ENCODE peak calls at places on chromosomes 13 and 19, in six cellular contexts. I is thyroid gland, M is HCT116, A is thoracic aorta, G is uterus, U is body of pancreas. S is an unnamed sample. For H3K36me3, the result is how much of the 10 kb centered on the place peaks cover.

GRCh38 chr19:8506402-8506957 is 4.0 kb upstream of the PRAM1 start:
- DNase-seq in I (peak), M (no peak), A (no peak), G (peak), U (peak), S (no peak)

GRCh38 chr19:411723-412355 is 2.9 kb upstream of the C2CD4C start:
- DNase-seq in I (peak), M (no peak), A (no peak), G (no peak), U (peak), S (no peak)

GRCh38 chr19:1407662-1408299 is 395 bp downstream of the DAZAP1 start:
- DNase-seq in I (no peak), M (no peak), A (no peak), G (no peak), U (no peak), S (no peak)

GRCh38 chr13:75359266-75359665 is 122.7 kb downstream of the TBC1D4 start:
- DNase-seq in I (no peak), M (peak), A (no peak), G (no peak), U (no peak), S (peak)

GRCh38 chr13:49498211-49498610 is 2.5 kb downstream of the PHF11 start:
- DNase-seq in I (no peak), M (no peak), A (no peak), G (no peak), U (no peak), S (no peak)

GRCh38 chr19:48645652-48646191 is at the start of gene CA11:
- DNase-seq in I (no peak), M (no peak), A (no peak), G (no peak), U (no peak), S (no peak)

GRCh38 chr13:79477968-79478367 is 3.0 kb upstream of the NDFIP2 start:
- DNase-seq in I (peak), M (no peak), A (no peak), G (no peak), U (peak), S (no peak)

GRCh38 chr19:41175825-41176734 is 16.9 kb upstream of the CYP2S1 start:
- DNase-seq in I (peak), M (peak), A (no peak), G (peak), U (peak), S (peak)

GRCh38 chr13:36414461-36414860 is 17.8 kb upstream of the CCNA1 start:
- DNase-seq in I (no peak), M (no peak), A (no peak), G (no peak), U (no peak), S (no peak)

GRCh38 chr13:47484564-47484963 is 516.5 kb downstream of the SUCLA2 start:
- DNase-seq in I (no peak), M (no peak), A (no peak), G (no peak), U (no peak), S (no peak)

GRCh38 chr19:35757231-35757748 is 461 bp upstream of the HSPB6 start:
- DNase-seq in I (peak), M (no peak), A (peak), G (peak), U (peak), S (no peak)

GRCh38 chr13:44299142-44299541 is 74.5 kb upstream of the SERP2 start:
- DNase-seq in I (no peak), M (no peak), A (no peak), G (no peak), U (no peak), S (no peak)

GRCh38 chr19:11581740-11582139 is 4.3 kb upstream of the ACP5 start:
- DNase-seq in I (peak), M (no peak), A (no peak), G (no peak), U (no peak), S (no peak)

GRCh38 chr13:55783841-55784240 is 1356.9 kb upstream of the PRR20A start:
- DNase-seq in I (no peak), M (no peak), A (no peak), G (no peak), U (no peak), S (no peak)

GRCh38 chr19:33595783-33596182 is 26.0 kb upstream of the CHST8 start:
- DNase-seq in I (no peak), M (no peak), A (no peak), G (no peak), U (no peak), S (no peak)

GRCh38 chr19:38662508-38663155 is 15.2 kb downstream of the ACTN4 start:
- DNase-seq in I (no peak), M (no peak), A (no peak), G (no peak), U (no peak), S (no peak)

GRCh38 chr13:23321534-23322241 is 111.8 kb downstream of the SACS start:
- DNase-seq in I (no peak), M (peak), A (peak), G (peak), U (no peak), S (peak)

GRCh38 chr19:50387176-50387867 is 3.2 kb downstream of the POLD1 start:
- DNase-seq in I (no peak), M (no peak), A (no peak), G (no peak), U (no peak), S (no peak)

GRCh38 chr19:58399903-58400637 is 4.6 kb downstream of the RNF225 start:
- DNase-seq in I (no peak), M (no peak), A (no peak), G (no peak), U (no peak), S (no peak)

GRCh38 chr19:8973501-8974091 is 36.6 kb downstream of the MUC16 start:
- DNase-seq in I (no peak), M (no peak), A (no peak), G (no peak), U (no peak), S (no peak)

GRCh38 chr13:95193509-95194230 is 107.6 kb downstream of the ABCC4 start:
- DNase-seq in I (no peak), M (no peak), A (no peak), G (no peak), U (no peak), S (no peak)

GRCh38 chr13:94416454-94417080 is 62.9 kb downstream of the DCT start:
- DNase-seq in I (no peak), M (peak), A (no peak), G (no peak), U (peak), S (no peak)

GRCh38 chr19:13734751-13735150 is 29.6 kb upstream of the MRI1 start:
- DNase-seq in I (no peak), M (no peak), A (no peak), G (no peak), U (no peak), S (no peak)

GRCh38 chr19:13727798-13728197 is 36.5 kb upstream of the MRI1 start:
- DNase-seq in I (no peak), M (no peak), A (peak), G (peak), U (no peak), S (no peak)

GRCh38 chr19:13732337-13732736 is 32.0 kb upstream of the MRI1 start:
- DNase-seq in I (no peak), M (no peak), A (no peak), G (no peak), U (no peak), S (no peak)

GRCh38 chr19:13729859-13730258 is 34.5 kb upstream of the MRI1 start:
- DNase-seq in I (no peak), M (no peak), A (no peak), G (no peak), U (no peak), S (no peak)

DNA sequence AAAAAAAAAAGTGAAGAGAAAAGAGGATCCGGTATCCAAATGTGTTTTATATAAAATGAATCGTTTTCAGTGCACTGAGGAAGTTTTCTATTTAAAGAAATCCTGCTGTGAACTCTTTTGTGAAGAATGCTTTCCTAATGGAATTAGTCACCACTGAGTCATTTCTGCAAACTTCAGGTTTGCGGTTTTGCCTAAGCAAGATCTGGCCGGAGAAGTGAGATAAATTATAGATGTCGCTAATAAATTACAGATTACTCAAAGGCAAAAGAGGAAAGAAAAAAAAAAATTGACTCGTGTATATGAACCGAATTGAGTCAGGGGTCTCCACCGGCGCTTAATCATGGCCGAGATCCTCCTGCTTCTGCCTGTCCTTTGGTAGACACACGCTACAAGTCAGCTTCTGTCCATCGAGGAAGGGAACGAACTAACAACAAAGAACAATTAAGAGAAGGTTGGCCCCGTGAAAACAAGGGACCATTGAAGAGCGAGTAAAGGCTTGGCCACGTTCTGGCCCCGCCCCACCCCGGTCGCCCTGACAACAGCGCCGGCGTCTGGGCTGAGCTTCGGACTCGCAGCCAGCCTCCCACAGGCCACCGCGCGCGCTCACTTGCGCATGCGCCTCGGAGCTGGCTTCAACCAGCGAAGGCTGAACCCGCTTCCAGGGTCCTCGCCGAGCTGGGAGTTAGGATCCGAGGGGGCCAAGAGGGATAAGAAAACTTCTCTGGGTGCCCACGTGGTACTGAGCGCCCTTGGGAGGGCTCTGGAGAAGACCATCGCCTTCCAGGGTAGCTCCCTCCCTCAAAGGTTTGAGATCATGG is 33.0 kb upstream of the MRI1 start:
- DNase-seq in I (peak), M (peak), A (peak), G (peak), U (peak), S (peak)
- TF ChIP-seq CTCF in I (no peak), M (no peak), A (no peak), G (no peak), U (no peak), S (no peak)

GRCh38 chr19:45444318-45445041 is 20.8 kb upstream of the ERCC1 start:
- DNase-seq in I (peak), M (no peak), A (peak), G (peak), U (peak), S (no peak)
- H3K4me3 ChIP-seq in I (peak), M (no peak), A (peak), G (peak), U (no peak), S (peak)

GRCh38 chr19:17149393-17150135 is 65.6 kb upstream of the USE1 start:
- DNase-seq in I (no peak), M (no peak), A (no peak), G (no peak), U (no peak), S (no peak)

GRCh38 chr19:17148130-17148529 is 67.0 kb upstream of the USE1 start:
- DNase-seq in I (no peak), M (no peak), A (no peak), G (no peak), U (no peak), S (no peak)

GRCh38 chr19:17145546-17146497 is 69.3 kb upstream of the USE1 start:
- DNase-seq in I (no peak), M (no peak), A (no peak), G (no peak), U (no peak), S (no peak)
- H3K36me3 ChIP-seq in I (under half), M (under half), A (under half), G (under half), U (under half), S (under half)

GRCh38 chr19:3368441-3368795 is 2.0 kb downstream of the NFIC start:
- DNase-seq in I (no peak), M (no peak), A (no peak), G (no peak), U (no peak), S (no peak)

GRCh38 chr19:3370728-3371591 is 4.6 kb downstream of the NFIC start:
- DNase-seq in I (peak), M (no peak), A (no peak), G (no peak), U (no peak), S (no peak)

GRCh38 chr19:3368848-3369336 is 2.5 kb downstream of the NFIC start:
- DNase-seq in I (no peak), M (no peak), A (no peak), G (no peak), U (no peak), S (no peak)

GRCh38 chr19:3370214-3370720 is 3.9 kb downstream of the NFIC start:
- DNase-seq in I (no peak), M (no peak), A (no peak), G (peak), U (peak), S (no peak)

GRCh38 chr19:3369337-3370213 is 3.2 kb downstream of the NFIC start:
- DNase-seq in I (peak), M (no peak), A (no peak), G (peak), U (peak), S (no peak)
- TF ChIP-seq CTCF in I (no peak), M (no peak), A (no peak), G (no peak), U (peak), S (no peak)

GRCh38 chr19:47512948-47513319 is 1.9 kb downstream of the NAPA start:
- DNase-seq in I (no peak), M (no peak), A (no peak), G (no peak), U (no peak), S (no peak)
- H3K4me3 ChIP-seq in I (peak), M (no peak), A (peak), G (peak), U (no peak), S (peak)

DNA sequence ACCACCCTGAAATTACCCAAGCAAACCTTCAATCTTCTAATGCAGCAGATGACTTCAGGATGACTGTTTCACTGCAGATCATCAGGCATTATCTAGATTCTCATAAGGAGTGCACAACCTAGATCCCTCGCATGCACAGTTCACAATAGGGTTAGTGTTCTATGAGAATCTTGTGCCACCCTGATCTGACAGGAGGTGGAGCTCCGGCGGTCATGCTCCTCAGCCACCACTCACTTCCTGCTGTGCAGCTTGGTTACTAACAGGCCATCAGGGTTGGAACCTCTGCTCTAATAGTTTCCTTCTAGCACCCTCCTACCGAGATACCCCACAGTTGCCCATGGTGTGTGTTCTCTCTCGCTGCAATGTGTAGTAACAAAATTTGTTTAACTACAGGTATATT is 442.8 kb downstream of the FGF14 start:
- DNase-seq in I (no peak), M (no peak), A (no peak), G (no peak), U (no peak), S (no peak)
- H3K36me3 ChIP-seq in I (under half), M (under half), A (under half), G (under half), U (under half), S (under half)

GRCh38 chr13:91017031-91017668 is 330.3 kb upstream of the MIR17HG start:
- DNase-seq in I (peak), M (peak), A (no peak), G (no peak), U (peak), S (no peak)
- TF ChIP-seq CTCF in I (peak), M (peak), A (peak), G (no peak), U (peak), S (peak)

GRCh38 chr13:110965755-110966134 is 50.9 kb upstream of the ANKRD10 start:
- DNase-seq in I (no peak), M (no peak), A (no peak), G (no peak), U (no peak), S (no peak)
- H3K4me3 ChIP-seq in I (no peak), M (peak), A (no peak), G (no peak), U (no peak), S (no peak)

S was measured in kidney epithelial cell.